ENCODE peak calls at places on chromosomes 4 and X, in five cellular contexts. R, N, S, J and W are unnamed samples.

GRCh38 chrX:85243761-85244410 is at the start of the genes SATL1 and ZNF711:
- DNase-seq in R (peak; percentile 50), N (peak; percentile 61), S (peak; percentile 17), J (no peak), W (peak; percentile 46)

GRCh38 chr4:37000281-37000680 is 244.3 kb upstream of the NWD2 start:
- DNase-seq in R (no peak), N (no peak), S (no peak), J (no peak), W (no peak)

GRCh38 chrX:119015407-119016242 is 41.2 kb downstream of the LONRF3 start:
- DNase-seq in R (no peak), N (peak; percentile 69), S (peak; percentile 49), J (peak; percentile 98), W (peak; percentile 53)

GRCh38 chr4:68180858-68181531 is 51.3 kb upstream of the TMPRSS11F start:
- DNase-seq in R (no peak), N (no peak), S (no peak), J (peak; percentile 79), W (no peak)

GRCh38 chrX:89033723-89034122 is 286.7 kb downstream of the CPXCR1 start:
- DNase-seq in R (no peak), N (no peak), S (no peak), J (no peak), W (no peak)

GRCh38 chr4:3206439-3207100 is 42.4 kb upstream of the MSANTD1 start:
- DNase-seq in R (no peak), N (no peak), S (no peak), J (no peak), W (no peak)

GRCh38 chr4:54423066-54423465 is 194.0 kb downstream of the PDGFRA start:
- DNase-seq in R (no peak), N (no peak), S (no peak), J (peak; percentile 55), W (no peak)

GRCh38 chr4:3310301-3311094 is 17.7 kb downstream of the RGS12 start:
- DNase-seq in R (peak; percentile 45), N (peak; percentile 43), S (no peak), J (no peak), W (no peak)

GRCh38 chr4:8675383-8675782 is 82.8 kb downstream of the CPZ start:
- DNase-seq in R (no peak), N (no peak), S (no peak), J (peak; percentile 12), W (no peak)

GRCh38 chr4:165131247-165131832 is 18.7 kb upstream of the TMEM192 start:
- DNase-seq in R (peak; percentile 84), N (no peak), S (no peak), J (peak; percentile 86), W (no peak)

GRCh38 chrX:43677993-43678392 is 21.9 kb downstream of the MAOA start:
- DNase-seq in R (no peak), N (no peak), S (no peak), J (no peak), W (no peak)

GRCh38 chrX:129359269-129359668 is 164.0 kb downstream of the SMARCA1 start:
- DNase-seq in R (no peak), N (no peak), S (no peak), J (peak; percentile 3), W (no peak)

GRCh38 chrX:64792598-64793337 is 183.5 kb downstream of the ZC4H2 start:
- DNase-seq in R (no peak), N (no peak), S (no peak), J (no peak), W (no peak)

GRCh38 chr4:1565598-1566295 is 118.4 kb downstream of the FAM53A start:
- DNase-seq in R (no peak), N (peak; percentile 55), S (no peak), J (no peak), W (peak; percentile 42)

GRCh38 chr4:1566838-1567518 is 117.1 kb downstream of the FAM53A start:
- DNase-seq in R (no peak), N (no peak), S (no peak), J (no peak), W (peak; percentile 37)

GRCh38 chr4:1568855-1569460 is 115.2 kb downstream of the FAM53A start:
- DNase-seq in R (no peak), N (peak; percentile 47), S (no peak), J (no peak), W (peak; percentile 43)

GRCh38 chr4:1567808-1568581 is 116.1 kb downstream of the FAM53A start:
- DNase-seq in R (no peak), N (peak; percentile 56), S (no peak), J (no peak), W (peak; percentile 46)

DNA sequence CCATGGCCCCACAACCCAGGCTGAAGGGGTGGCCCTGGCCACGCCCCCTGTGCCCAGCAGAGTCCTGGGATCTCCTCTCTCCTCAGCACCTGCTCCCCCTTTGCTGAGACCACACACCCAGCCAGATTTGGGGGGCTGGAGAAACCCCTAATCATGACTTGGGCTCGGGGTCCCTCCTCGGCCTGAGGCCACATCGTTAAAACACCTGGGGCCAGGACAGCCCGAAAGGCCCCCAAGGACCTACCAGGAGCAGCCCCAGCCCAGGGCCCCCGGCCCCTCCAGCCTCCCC is 116.7 kb downstream of the FAM53A start:
- DNase-seq in R (no peak), N (no peak), S (no peak), J (no peak), W (peak; percentile 38)
- H3K4me1 ChIP-seq in R (no peaks in the 10 kb centered on the region), N (no peaks in the 10 kb centered on the region), S (no peaks in the 10 kb centered on the region), J (no peaks in the 10 kb centered on the region), W (no peaks in the 10 kb centered on the region)

GRCh38 chr4:74793757-74794340 is 474 bp downstream of the BTC start:
- DNase-seq in R (no peak), N (peak; percentile 63), S (no peak), J (peak; percentile 63), W (peak; percentile 81)
- TF ChIP-seq CTCF in R (no peak), N (no peak), S (peak; percentile 23), J (peak; percentile 72), W (peak; percentile 30)

GRCh38 chr4:103075435-103075893 is 1.1 kb downstream of the SLC9B2 start:
- DNase-seq in R (no peak), N (no peak), S (no peak), J (peak; percentile 10), W (no peak)

GRCh38 chr4:103076777-103077347 is 301 bp upstream of the SLC9B2 start:
- DNase-seq in R (no peak), N (no peak), S (no peak), J (no peak), W (no peak)

GRCh38 chr4:103074598-103075434 is 1.7 kb downstream of the SLC9B2 start:
- DNase-seq in R (no peak), N (no peak), S (no peak), J (peak; percentile 61), W (no peak)

GRCh38 chr4:103075894-103076776 is at the start of gene SLC9B2:
- DNase-seq in R (peak; percentile 79), N (peak; percentile 86), S (peak; percentile 75), J (peak; percentile 50), W (peak; percentile 73)

DNA sequence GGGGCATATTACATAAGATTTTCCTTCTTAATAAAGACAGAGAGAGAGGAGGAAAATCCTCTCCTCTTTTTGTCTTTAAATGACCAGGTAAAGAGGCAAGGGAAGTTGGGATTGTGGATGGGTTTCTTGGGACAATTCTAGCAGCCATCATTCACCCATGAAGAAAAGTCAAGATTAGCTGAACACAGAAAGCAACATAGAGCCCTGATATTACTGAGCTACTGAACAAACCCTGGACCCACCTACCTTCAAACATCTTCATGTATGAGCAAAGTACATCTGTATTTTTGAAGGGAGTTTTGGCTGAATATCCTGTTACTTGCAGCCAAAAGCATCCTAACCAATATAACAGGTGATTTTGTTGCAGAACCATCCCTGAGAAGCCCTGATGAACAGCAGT is 2.5 kb downstream of the SLC9B2 start:
- DNase-seq in R (no peak), N (no peak), S (no peak), J (no peak), W (no peak)
- H3K4me3 ChIP-seq in R (no peak overlapping the region), N (no peak overlapping the region), S (no peak overlapping the region), J (peak overlapping the region; percentile 88), W (no peak overlapping the region)

GRCh38 chr4:85744950-85745349 is 270.0 kb downstream of the ARHGAP24 start:
- DNase-seq in R (no peak), N (no peak), S (no peak), J (peak; percentile 61), W (no peak)
- H3K4me1 ChIP-seq in R (no peaks in the 10 kb centered on the region), N (peaks cover 18% of the 10 kb centered on the region), S (peaks cover 32% of the 10 kb centered on the region), J (peaks cover 25% of the 10 kb centered on the region), W (peaks cover 23% of the 10 kb centered on the region)

GRCh38 chr4:169010125-169011023 is at the start of gene CBR4:
- DNase-seq in R (peak; percentile 96), N (peak; percentile 99), S (peak; percentile 97), J (peak; percentile 95), W (peak; percentile 99)

GRCh38 chr4:169008478-169008877 is 1.6 kb downstream of the CBR4 start:
- DNase-seq in R (no peak), N (no peak), S (no peak), J (no peak), W (no peak)

GRCh38 chr4:169012049-169012448 is 2.0 kb upstream of the CBR4 start:
- DNase-seq in R (no peak), N (no peak), S (no peak), J (no peak), W (no peak)

GRCh38 chr4:169013396-169013795 is 3.3 kb upstream of the CBR4 start:
- DNase-seq in R (no peak), N (no peak), S (no peak), J (no peak), W (no peak)

DNA sequence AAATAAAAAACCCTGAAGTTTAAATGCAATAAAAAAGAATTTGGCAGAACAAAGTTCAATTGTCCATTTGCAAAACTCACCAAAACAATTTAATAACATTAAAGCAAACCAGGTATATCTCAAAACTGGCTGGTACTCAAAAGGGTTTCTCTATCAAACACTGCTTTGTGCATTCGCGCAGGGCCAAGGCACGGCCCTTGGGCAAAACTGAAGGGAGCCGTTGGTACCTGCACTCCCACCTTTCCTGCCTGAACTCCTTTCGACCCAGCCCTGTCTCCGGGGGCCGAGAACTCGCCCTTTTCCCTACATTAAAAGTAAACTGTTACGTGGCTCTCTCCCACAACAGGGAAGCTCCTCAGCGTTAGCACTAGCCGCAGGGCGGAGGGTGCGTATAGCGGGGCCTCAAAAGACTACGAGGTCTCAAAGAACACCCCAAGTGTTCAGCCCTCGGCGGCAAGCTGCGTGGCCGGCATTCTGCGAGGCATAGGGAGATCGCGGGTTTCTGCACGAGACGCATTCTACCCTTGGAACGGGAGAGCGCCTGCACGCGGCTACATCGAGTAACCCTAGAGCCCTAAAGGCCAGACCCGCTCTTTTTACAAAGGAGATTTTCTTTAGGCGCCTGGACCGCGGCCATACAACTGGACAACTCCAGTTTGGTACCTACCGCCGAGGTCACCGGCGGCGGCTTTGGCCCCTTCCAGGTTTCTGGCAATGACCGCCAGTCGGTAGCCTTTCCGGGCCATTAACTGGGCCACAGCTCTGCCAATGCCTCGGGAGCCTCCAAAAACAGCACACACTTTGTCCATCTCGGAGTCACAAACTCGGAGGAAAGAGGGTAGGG is 552 bp downstream of the CBR4 start:
- DNase-seq in R (peak; percentile 73), N (peak; percentile 80), S (peak; percentile 67), J (peak; percentile 67), W (peak; percentile 78)
- TF ChIP-seq CTCF in R (peak; percentile 53), N (no peak), S (no peak), J (no peak), W (no peak)

GRCh38 chrX:153953892-153954617 is 9.6 kb upstream of the RENBP start:
- DNase-seq in R (no peak), N (peak; percentile 46), S (no peak), J (no peak), W (no peak)
- H3K4me3 ChIP-seq in R (no peak overlapping the region), N (no peak overlapping the region), S (no peak overlapping the region), J (no peak overlapping the region), W (no peak overlapping the region)

GRCh38 chrX:40087574-40088298 is 10.0 kb downstream of the BCOR start:
- DNase-seq in R (no peak), N (no peak), S (no peak), J (no peak), W (no peak)
- H3K4me1 ChIP-seq in R (peaks cover 64% of the 10 kb centered on the region), N (peaks cover 52% of the 10 kb centered on the region), S (peaks cover 71% of the 10 kb centered on the region), J (peaks cover 61% of the 10 kb centered on the region), W (peaks cover 63% of the 10 kb centered on the region)